ENCODE peak calls at places on chromosomes 11 and 22, in nine cellular contexts. One of them, this sample, is unnamed.

GRCh38 chr11:114256176-114256897 is 39.9 kb upstream of the NNMT start:
- DNase-seq in activated CD4-positive, alpha-beta memory T cell treated with anti-CD3 and anti-CD28 coated beads, Interleukin-2, amount 10 ng/mL, durations not matched to agents 7 days and 5 days: no peak
- DNase-seq in stimulated activated CD4-positive, alpha-beta T cell treated with anti-CD3 and anti-CD28 coated beads, Interleukin-15, amount 100 ng/mL, for 48 hours: no peak
- DNase-seq in K562: no peak
- DNase-seq in kidney epithelial cell: no peak
- DNase-seq in fibroblast of pulmonary artery: no peak
- DNase-seq in HAP-1: no peak
- DNase-seq in HT1080: no peak
- DNase-seq in activated CD4-positive, CD25-positive, alpha-beta regulatory T cell treated with anti-CD3 and anti-CD28 coated beads, Interleukin-2, amount 50 U/mL, for 72 hours: no peak
- DNase-seq in this sample: no peak

GRCh38 chr22:38788417-38788816 is 5.5 kb downstream of the DNAL4 start:
- DNase-seq in K562: no peak
- DNase-seq in activated CD4-positive, alpha-beta memory T cell treated with anti-CD3 and anti-CD28 coated beads, Interleukin-2, amount 10 ng/mL, durations not matched to agents 7 days and 5 days: no peak
- DNase-seq in HT1080: peak
- DNase-seq in stimulated activated CD4-positive, alpha-beta T cell treated with anti-CD3 and anti-CD28 coated beads, Interleukin-15, amount 100 ng/mL, for 48 hours: no peak
- DNase-seq in activated CD4-positive, CD25-positive, alpha-beta regulatory T cell treated with anti-CD3 and anti-CD28 coated beads, Interleukin-2, amount 50 U/mL, for 72 hours: no peak
- DNase-seq in kidney epithelial cell: peak
- DNase-seq in HAP-1: no peak
- DNase-seq in fibroblast of pulmonary artery: peak
- DNase-seq in this sample: no peak

GRCh38 chr11:19577849-19578619 is 134.6 kb upstream of the NAV2 start:
- DNase-seq in K562: no peak
- DNase-seq in fibroblast of pulmonary artery: peak
- DNase-seq in activated CD4-positive, alpha-beta memory T cell treated with anti-CD3 and anti-CD28 coated beads, Interleukin-2, amount 10 ng/mL, durations not matched to agents 7 days and 5 days: no peak
- DNase-seq in kidney epithelial cell: no peak
- DNase-seq in stimulated activated CD4-positive, alpha-beta T cell treated with anti-CD3 and anti-CD28 coated beads, Interleukin-15, amount 100 ng/mL, for 48 hours: no peak
- DNase-seq in HAP-1: no peak
- DNase-seq in activated CD4-positive, CD25-positive, alpha-beta regulatory T cell treated with anti-CD3 and anti-CD28 coated beads, Interleukin-2, amount 50 U/mL, for 72 hours: no peak
- DNase-seq in HT1080: peak
- DNase-seq in this sample: no peak

GRCh38 chr11:57269580-57270021 is 32.6 kb upstream of the APLNR start:
- DNase-seq in kidney epithelial cell: no peak
- DNase-seq in activated CD4-positive, CD25-positive, alpha-beta regulatory T cell treated with anti-CD3 and anti-CD28 coated beads, Interleukin-2, amount 50 U/mL, for 72 hours: no peak
- DNase-seq in activated CD4-positive, alpha-beta memory T cell treated with anti-CD3 and anti-CD28 coated beads, Interleukin-2, amount 10 ng/mL, durations not matched to agents 7 days and 5 days: no peak
- DNase-seq in fibroblast of pulmonary artery: no peak
- DNase-seq in K562: no peak
- DNase-seq in HAP-1: no peak
- DNase-seq in stimulated activated CD4-positive, alpha-beta T cell treated with anti-CD3 and anti-CD28 coated beads, Interleukin-15, amount 100 ng/mL, for 48 hours: no peak
- DNase-seq in HT1080: no peak
- DNase-seq in this sample: no peak

GRCh38 chr11:80727315-80727714 is 1286.5 kb upstream of the TENM4 start:
- DNase-seq in kidney epithelial cell: no peak
- DNase-seq in stimulated activated CD4-positive, alpha-beta T cell treated with anti-CD3 and anti-CD28 coated beads, Interleukin-15, amount 100 ng/mL, for 48 hours: no peak
- DNase-seq in HT1080: peak
- DNase-seq in fibroblast of pulmonary artery: peak
- DNase-seq in activated CD4-positive, CD25-positive, alpha-beta regulatory T cell treated with anti-CD3 and anti-CD28 coated beads, Interleukin-2, amount 50 U/mL, for 72 hours: no peak
- DNase-seq in K562: no peak
- DNase-seq in HAP-1: no peak
- DNase-seq in activated CD4-positive, alpha-beta memory T cell treated with anti-CD3 and anti-CD28 coated beads, Interleukin-2, amount 10 ng/mL, durations not matched to agents 7 days and 5 days: no peak
- DNase-seq in this sample: peak

GRCh38 chr11:19987243-19987870 is 172.9 kb downstream of the DBX1 start:
- DNase-seq in kidney epithelial cell: no peak
- DNase-seq in activated CD4-positive, alpha-beta memory T cell treated with anti-CD3 and anti-CD28 coated beads, Interleukin-2, amount 10 ng/mL, durations not matched to agents 7 days and 5 days: no peak
- DNase-seq in stimulated activated CD4-positive, alpha-beta T cell treated with anti-CD3 and anti-CD28 coated beads, Interleukin-15, amount 100 ng/mL, for 48 hours: no peak
- DNase-seq in HT1080: no peak
- DNase-seq in fibroblast of pulmonary artery: no peak
- DNase-seq in K562: no peak
- DNase-seq in activated CD4-positive, CD25-positive, alpha-beta regulatory T cell treated with anti-CD3 and anti-CD28 coated beads, Interleukin-2, amount 50 U/mL, for 72 hours: no peak
- DNase-seq in HAP-1: no peak
- DNase-seq in this sample: no peak

GRCh38 chr11:1652778-1653540 is 23.4 kb downstream of the KRTAP5-5 start:
- DNase-seq in activated CD4-positive, CD25-positive, alpha-beta regulatory T cell treated with anti-CD3 and anti-CD28 coated beads, Interleukin-2, amount 50 U/mL, for 72 hours: peak
- DNase-seq in activated CD4-positive, alpha-beta memory T cell treated with anti-CD3 and anti-CD28 coated beads, Interleukin-2, amount 10 ng/mL, durations not matched to agents 7 days and 5 days: peak
- DNase-seq in K562: peak
- DNase-seq in fibroblast of pulmonary artery: peak
- DNase-seq in HAP-1: peak
- DNase-seq in stimulated activated CD4-positive, alpha-beta T cell treated with anti-CD3 and anti-CD28 coated beads, Interleukin-15, amount 100 ng/mL, for 48 hours: peak
- DNase-seq in kidney epithelial cell: no peak
- DNase-seq in HT1080: peak
- DNase-seq in this sample: peak

GRCh38 chr11:100808904-100809491 is 121.9 kb downstream of the ARHGAP42 start:
- DNase-seq in kidney epithelial cell: no peak
- DNase-seq in HAP-1: no peak
- DNase-seq in activated CD4-positive, alpha-beta memory T cell treated with anti-CD3 and anti-CD28 coated beads, Interleukin-2, amount 10 ng/mL, durations not matched to agents 7 days and 5 days: no peak
- DNase-seq in K562: peak
- DNase-seq in stimulated activated CD4-positive, alpha-beta T cell treated with anti-CD3 and anti-CD28 coated beads, Interleukin-15, amount 100 ng/mL, for 48 hours: no peak
- DNase-seq in HT1080: peak
- DNase-seq in activated CD4-positive, CD25-positive, alpha-beta regulatory T cell treated with anti-CD3 and anti-CD28 coated beads, Interleukin-2, amount 50 U/mL, for 72 hours: no peak
- DNase-seq in fibroblast of pulmonary artery: peak
- DNase-seq in this sample: no peak

GRCh38 chr11:57324154-57324885 is 432 bp downstream of the TNKS1BP1 start:
- DNase-seq in HAP-1: peak
- DNase-seq in HT1080: peak
- DNase-seq in activated CD4-positive, CD25-positive, alpha-beta regulatory T cell treated with anti-CD3 and anti-CD28 coated beads, Interleukin-2, amount 50 U/mL, for 72 hours: peak
- DNase-seq in fibroblast of pulmonary artery: peak
- DNase-seq in kidney epithelial cell: no peak
- DNase-seq in K562: peak
- DNase-seq in stimulated activated CD4-positive, alpha-beta T cell treated with anti-CD3 and anti-CD28 coated beads, Interleukin-15, amount 100 ng/mL, for 48 hours: no peak
- DNase-seq in activated CD4-positive, alpha-beta memory T cell treated with anti-CD3 and anti-CD28 coated beads, Interleukin-2, amount 10 ng/mL, durations not matched to agents 7 days and 5 days: no peak
- DNase-seq in this sample: peak

GRCh38 chr11:14539867-14540475 is 19.8 kb upstream of the PSMA1 start:
- DNase-seq in activated CD4-positive, alpha-beta memory T cell treated with anti-CD3 and anti-CD28 coated beads, Interleukin-2, amount 10 ng/mL, durations not matched to agents 7 days and 5 days: no peak
- DNase-seq in activated CD4-positive, CD25-positive, alpha-beta regulatory T cell treated with anti-CD3 and anti-CD28 coated beads, Interleukin-2, amount 50 U/mL, for 72 hours: no peak
- DNase-seq in stimulated activated CD4-positive, alpha-beta T cell treated with anti-CD3 and anti-CD28 coated beads, Interleukin-15, amount 100 ng/mL, for 48 hours: no peak
- DNase-seq in K562: no peak
- DNase-seq in kidney epithelial cell: no peak
- DNase-seq in HT1080: no peak
- DNase-seq in HAP-1: no peak
- DNase-seq in fibroblast of pulmonary artery: no peak
- DNase-seq in this sample: no peak

GRCh38 chr22:29308791-29309262 is 2.4 kb downstream of the GAS2L1 start:
- DNase-seq in activated CD4-positive, alpha-beta memory T cell treated with anti-CD3 and anti-CD28 coated beads, Interleukin-2, amount 10 ng/mL, durations not matched to agents 7 days and 5 days: peak
- DNase-seq in kidney epithelial cell: no peak
- DNase-seq in K562: no peak
- DNase-seq in fibroblast of pulmonary artery: peak
- DNase-seq in HT1080: peak
- DNase-seq in stimulated activated CD4-positive, alpha-beta T cell treated with anti-CD3 and anti-CD28 coated beads, Interleukin-15, amount 100 ng/mL, for 48 hours: no peak
- DNase-seq in HAP-1: no peak
- DNase-seq in activated CD4-positive, CD25-positive, alpha-beta regulatory T cell treated with anti-CD3 and anti-CD28 coated beads, Interleukin-2, amount 50 U/mL, for 72 hours: no peak
- DNase-seq in this sample: no peak

GRCh38 chr11:60831501-60832079 is 10.3 kb upstream of the CCDC86 start:
- DNase-seq in HAP-1: no peak
- DNase-seq in activated CD4-positive, CD25-positive, alpha-beta regulatory T cell treated with anti-CD3 and anti-CD28 coated beads, Interleukin-2, amount 50 U/mL, for 72 hours: no peak
- DNase-seq in HT1080: peak
- DNase-seq in kidney epithelial cell: peak
- DNase-seq in K562: no peak
- DNase-seq in activated CD4-positive, alpha-beta memory T cell treated with anti-CD3 and anti-CD28 coated beads, Interleukin-2, amount 10 ng/mL, durations not matched to agents 7 days and 5 days: no peak
- DNase-seq in stimulated activated CD4-positive, alpha-beta T cell treated with anti-CD3 and anti-CD28 coated beads, Interleukin-15, amount 100 ng/mL, for 48 hours: no peak
- DNase-seq in fibroblast of pulmonary artery: no peak
- DNase-seq in this sample: no peak

GRCh38 chr11:86999859-87000753 is 37.6 kb upstream of the TMEM135 start:
- DNase-seq in HT1080: no peak
- DNase-seq in kidney epithelial cell: no peak
- DNase-seq in K562: peak
- DNase-seq in fibroblast of pulmonary artery: peak
- DNase-seq in activated CD4-positive, alpha-beta memory T cell treated with anti-CD3 and anti-CD28 coated beads, Interleukin-2, amount 10 ng/mL, durations not matched to agents 7 days and 5 days: no peak
- DNase-seq in HAP-1: no peak
- DNase-seq in activated CD4-positive, CD25-positive, alpha-beta regulatory T cell treated with anti-CD3 and anti-CD28 coated beads, Interleukin-2, amount 50 U/mL, for 72 hours: no peak
- DNase-seq in stimulated activated CD4-positive, alpha-beta T cell treated with anti-CD3 and anti-CD28 coated beads, Interleukin-15, amount 100 ng/mL, for 48 hours: no peak
- DNase-seq in this sample: peak

This sample was measured in HEK293T.